ENCODE peak calls at places on chromosomes 2 and 18, in seven cellular contexts. N, Q, D, B, Y, E and W are unnamed samples.

GRCh38 chr2:85156141-85156540 is 22.9 kb downstream of the TCF7L1 start:
- DNase-seq in N (no peak), Q (no peak), D (no peak), B (no peak), Y (no peak), E (no peak), W (no peak)

GRCh38 chr2:180000434-180000833 is 6.7 kb downstream of the CWC22 start:
- DNase-seq in N (no peak), Q (no peak), D (no peak), B (no peak), Y (no peak), E (no peak), W (no peak)

GRCh38 chr2:25377822-25378421 is 36.2 kb upstream of the DNMT3A start:
- DNase-seq in N (peak; percentile 31), Q (no peak), D (no peak), B (peak; percentile 36), Y (no peak), E (no peak), W (peak; percentile 56)

GRCh38 chr2:25982273-25982967 is at the start of gene KIF3C:
- DNase-seq in N (no peak), Q (peak; percentile 61), D (peak; percentile 72), B (peak; percentile 75), Y (peak; percentile 44), E (peak; percentile 69), W (peak; percentile 86)

GRCh38 chr18:56861244-56861643 is 210.1 kb downstream of the WDR7 start:
- DNase-seq in N (no peak), Q (no peak), D (no peak), B (no peak), Y (no peak), E (no peak), W (no peak)

GRCh38 chr2:112162341-112162740 is 24.2 kb downstream of the FBLN7 start:
- DNase-seq in N (no peak), Q (no peak), D (no peak), B (no peak), Y (no peak), E (no peak), W (no peak)

GRCh38 chr2:32752205-32752604 is 124.4 kb downstream of the TTC27 start:
- DNase-seq in N (no peak), Q (no peak), D (no peak), B (no peak), Y (no peak), E (no peak), W (no peak)

GRCh38 chr2:206823178-206823577 is 57.8 kb downstream of the FASTKD2 start:
- DNase-seq in N (no peak), Q (no peak), D (no peak), B (no peak), Y (no peak), E (no peak), W (peak; percentile 66)

GRCh38 chr2:197298609-197299008 is 12.0 kb downstream of the ANKRD44 start:
- DNase-seq in N (no peak), Q (no peak), D (no peak), B (no peak), Y (no peak), E (no peak), W (no peak)

GRCh38 chr2:119485336-119486110 is 38.8 kb downstream of the SCTR start:
- DNase-seq in N (no peak), Q (no peak), D (no peak), B (no peak), Y (no peak), E (no peak), W (peak; percentile 36)

GRCh38 chr2:75007819-75008218 is 49.4 kb downstream of the POLE4 start:
- DNase-seq in N (no peak), Q (no peak), D (no peak), B (no peak), Y (no peak), E (no peak), W (no peak)

GRCh38 chr18:43514747-43515146 is 237.5 kb upstream of the SYT4 start:
- DNase-seq in N (no peak), Q (no peak), D (no peak), B (no peak), Y (no peak), E (no peak), W (no peak)

GRCh38 chr2:205768815-205769493 is 86.7 kb downstream of the NRP2 start:
- DNase-seq in N (no peak), Q (no peak), D (no peak), B (no peak), Y (no peak), E (no peak), W (no peak)

GRCh38 chr2:7709907-7710306 is 792.7 kb downstream of the RNF144A start:
- DNase-seq in N (no peak), Q (no peak), D (no peak), B (no peak), Y (no peak), E (no peak), W (no peak)